ENCODE peak calls at places on chromosomes 2 and 18, in four cellular contexts. S is NCI-H2081, W is heart right ventricle, E is amniotic stem cell. N is an unnamed sample.

GRCh38 chr2:21118302-21118920 is 5.4 kb upstream of the TDRD15 start:
- DNase-seq in W (peak), S (peak), E (no peak), N (peak)

GRCh38 chr2:186891219-186891621 is 42.2 kb upstream of the ZSWIM2 start:
- DNase-seq in S (peak), W (no peak), E (peak), N (no peak)

GRCh38 chr2:74843371-74844298 is 9.7 kb downstream of the HK2 start:
- DNase-seq in E (peak), W (no peak), S (no peak), N (peak)

GRCh38 chr18:65288908-65289307 is 461.9 kb upstream of the CDH7 start:
- DNase-seq in S (no peak), W (no peak), E (no peak), N (no peak)

GRCh38 chr18:30455741-30456140 is 586.8 kb downstream of the DSC3 start:
- DNase-seq in E (no peak), W (no peak), S (no peak), N (no peak)

GRCh38 chr2:121257476-121257831 is 27.5 kb downstream of the TFCP2L1 start:
- DNase-seq in W (no peak), E (no peak), S (no peak), N (no peak)

GRCh38 chr18:44509048-44509447 is 171.6 kb upstream of the SETBP1 start:
- DNase-seq in S (no peak), E (no peak), W (no peak), N (no peak)

GRCh38 chr2:180359522-180360282 is 352.6 kb upstream of the CWC22 start:
- DNase-seq in S (peak), W (no peak), E (no peak), N (no peak)

GRCh38 chr2:141878016-141878415 is 252.8 kb downstream of the LRP1B start:
- DNase-seq in S (no peak), E (no peak), W (no peak), N (no peak)

GRCh38 chr2:43343573-43344304 is 117.3 kb upstream of the ZFP36L2 start:
- DNase-seq in E (peak), S (no peak), W (peak), N (no peak)

GRCh38 chr2:208985644-208986043 is 438.2 kb upstream of the MAP2 start:
- DNase-seq in S (no peak), W (no peak), E (no peak), N (no peak)

GRCh38 chr2:68319397-68320117 is at the start of gene CNRIP1:
- DNase-seq in S (peak), W (peak), E (peak), N (peak)

GRCh38 chr2:197128897-197129296 is 181.7 kb downstream of the ANKRD44 start:
- DNase-seq in W (no peak), E (no peak), S (no peak), N (no peak)

GRCh38 chr18:13540783-13541182 is 185.6 kb downstream of the FAM210A start:
- DNase-seq in E (no peak), W (no peak), S (no peak), N (no peak)

GRCh38 chr18:596288-596881 is 403 bp upstream of the CLUL1 start:
- DNase-seq in W (no peak), S (peak), E (no peak), N (no peak)

GRCh38 chr18:53971331-53971730 is 253.1 kb downstream of the MBD2 start:
- DNase-seq in S (no peak), W (no peak), E (no peak), N (no peak)

GRCh38 chr2:120856421-120856862 is 120.8 kb downstream of the GLI2 start:
- DNase-seq in E (peak), W (no peak), S (no peak), N (no peak)

GRCh38 chr2:95300391-95300938 is 3.3 kb downstream of the KCNIP3 start:
- DNase-seq in W (no peak), E (no peak), S (peak), N (no peak)

GRCh38 chr2:152683400-152683799 is 33.9 kb downstream of the PRPF40A start:
- DNase-seq in E (no peak), W (no peak), S (no peak), N (no peak)

GRCh38 chr2:239930871-239931771 is 94.0 kb downstream of the NDUFA10 start:
- DNase-seq in S (no peak), W (peak), E (no peak), N (no peak)

GRCh38 chr2:207239222-207239674 is 73.5 kb upstream of the KLF7 start:
- DNase-seq in W (peak), E (peak), S (no peak), N (peak)

GRCh38 chr2:160210599-160211138 is 10.6 kb upstream of the ITGB6 start:
- DNase-seq in S (peak), W (peak), E (no peak), N (peak)

GRCh38 chr2:206764673-206765241 is 371 bp downstream of the MDH1B start:
- DNase-seq in W (no peak), S (no peak), E (no peak), N (no peak)

GRCh38 chr2:46309052-46309953 is 12.1 kb downstream of the EPAS1 start:
- DNase-seq in W (no peak), E (no peak), S (no peak), N (no peak)

GRCh38 chr2:112910219-112910618 is 746 bp upstream of the IL37 start:
- DNase-seq in W (no peak), E (no peak), S (peak), N (no peak)